ENCODE peak calls at places on chromosomes 7 and 10, in four cellular contexts. E is HuH-7, C is prostate gland, F is NCI-H2107. G is an unnamed sample.

GRCh38 chr7:118195837-118196474 is 12.0 kb downstream of the LSM8 start:
- DNase-seq in E (peak; percentile 13), C (peak; percentile 60), F (peak; percentile 24), G (peak; percentile 46)

GRCh38 chr7:141999219-141999618 is 3.5 kb downstream of the MGAM start:
- DNase-seq in E (peak; percentile 36), C (no peak), F (no peak), G (no peak)

GRCh38 chr10:110805292-110805691 is 66.4 kb upstream of the PDCD4 start:
- DNase-seq in E (no peak), C (no peak), F (no peak), G (no peak)

GRCh38 chr10:113094114-113094486 is 144.1 kb downstream of the TCF7L2 start:
- DNase-seq in E (no peak), C (no peak), F (no peak), G (no peak)

GRCh38 chr7:27351137-27351536 is 108.5 kb downstream of the EVX1 start:
- DNase-seq in E (no peak), C (no peak), F (no peak), G (no peak)

GRCh38 chr7:135970682-135971365 is 6.3 kb downstream of the MTPN start:
- DNase-seq in E (no peak), C (no peak), F (no peak), G (no peak)

GRCh38 chr7:98235901-98236300 is 16.1 kb downstream of the TECPR1 start:
- DNase-seq in E (no peak), C (no peak), F (no peak), G (no peak)

GRCh38 chr7:27180431-27181175 is 4.4 kb downstream of the HOXA11 start:
- DNase-seq in E (no peak), C (no peak), F (no peak), G (no peak)

GRCh38 chr10:110437761-110438341 is 59.9 kb upstream of the DUSP5 start:
- DNase-seq in E (no peak), C (no peak), F (no peak), G (no peak)

GRCh38 chr7:131537581-131537980 is 18.8 kb downstream of the PODXL start:
- DNase-seq in E (no peak), C (no peak), F (no peak), G (no peak)

GRCh38 chr7:143318661-143319060 is 2.8 kb downstream of the CLCN1 start:
- DNase-seq in E (peak; percentile 79), C (peak; percentile 67), F (no peak), G (no peak)

GRCh38 chr7:73770002-73770859 is at the start of gene CLDN3:
- DNase-seq in E (no peak), C (peak; percentile 83), F (peak; percentile 91), G (peak; percentile 95)

GRCh38 chr10:32931593-32931992 is 26.4 kb downstream of the ITGB1 start:
- DNase-seq in E (no peak), C (no peak), F (no peak), G (no peak)

GRCh38 chr7:149209518-149210269 is 14.3 kb downstream of the ZNF282 start:
- DNase-seq in E (peak; percentile 83), C (no peak), F (no peak), G (no peak)

GRCh38 chr7:50321678-50322077 is 17.2 kb downstream of the IKZF1 start:
- DNase-seq in E (no peak), C (no peak), F (no peak), G (no peak)

GRCh38 chr7:138374119-138374693 is 85.9 kb upstream of the TRIM24 start:
- DNase-seq in E (no peak), C (no peak), F (no peak), G (no peak)

GRCh38 chr7:92749327-92749730 is 87.0 kb downstream of the CDK6 start:
- DNase-seq in E (no peak), C (no peak), F (no peak), G (no peak)

GRCh38 chr7:92834661-92835139 is 1.7 kb downstream of the CDK6 start:
- DNase-seq in E (peak; percentile 34), C (peak; percentile 10), F (no peak), G (no peak)

GRCh38 chr7:154627571-154628290 is 375.2 kb downstream of the PAXIP1 start:
- DNase-seq in E (no peak), C (no peak), F (no peak), G (no peak)

GRCh38 chr7:109121599-109122300 is 552.1 kb downstream of the DNAJB9 start:
- DNase-seq in E (no peak), C (no peak), F (no peak), G (no peak)

GRCh38 chr7:4794591-4795350 is 19.3 kb downstream of the AP5Z1 start:
- DNase-seq in E (no peak), C (no peak), F (no peak), G (no peak)

GRCh38 chr10:124685251-124685650 is 58.9 kb downstream of the FAM53B start:
- DNase-seq in E (no peak), C (no peak), F (no peak), G (no peak)

GRCh38 chr7:155583636-155584035 is 37.3 kb upstream of the CNPY1 start:
- DNase-seq in E (no peak), C (no peak), F (no peak), G (no peak)

GRCh38 chr10:88897019-88897853 is 17.2 kb downstream of the STAMBPL1 start:
- DNase-seq in E (peak; percentile 9), C (no peak), F (no peak), G (peak; percentile 72)

GRCh38 chr10:60167056-60167455 is 222.6 kb downstream of the ANK3 start:
- DNase-seq in E (no peak), C (no peak), F (no peak), G (no peak)

GRCh38 chr10:42475168-42476098 is 162.9 kb downstream of the ZNF33B start:
- DNase-seq in E (no peak), C (no peak), F (no peak), G (no peak)

GRCh38 chr7:155285423-155286220 is 12.1 kb upstream of the INSIG1 start:
- DNase-seq in E (no peak), C (no peak), F (no peak), G (no peak)

GRCh38 chr10:103872137-103872933 is 17.0 kb upstream of the SH3PXD2A start:
- DNase-seq in E (no peak), C (peak; percentile 36), F (no peak), G (no peak)

GRCh38 chr10:72329290-72330058 is 25.2 kb downstream of the DNAJB12 start:
- DNase-seq in E (no peak), C (no peak), F (no peak), G (no peak)

GRCh38 chr10:13776861-13777301 is 190.1 kb downstream of the PRPF18 start:
- DNase-seq in E (no peak), C (no peak), F (no peak), G (no peak)

GRCh38 chr7:128167316-128167691 is 73.8 kb upstream of the LEP start:
- DNase-seq in E (no peak), C (no peak), F (peak; percentile 30), G (peak; percentile 40)

GRCh38 chr10:131173484-131174210 is 137.9 kb downstream of the TCERG1L start:
- DNase-seq in E (no peak), C (no peak), F (no peak), G (no peak)

GRCh38 chr7:98341106-98341505 is 59.6 kb downstream of the BRI3 start:
- DNase-seq in E (no peak), C (no peak), F (no peak), G (no peak)

GRCh38 chr10:87634311-87634710 is 25.4 kb upstream of the PAPSS2 start:
- DNase-seq in E (no peak), C (no peak), F (no peak), G (no peak)

GRCh38 chr10:96959733-96960132 is 127.6 kb downstream of the LCOR start:
- DNase-seq in E (no peak), C (no peak), F (no peak), G (no peak)

GRCh38 chr7:128777156-128778123 is 1.8 kb upstream of the OPN1SW start:
- DNase-seq in E (no peak), C (no peak), F (no peak), G (no peak)

GRCh38 chr10:114810926-114811325 is 10.7 kb upstream of the FHIP2A start:
- DNase-seq in E (no peak), C (no peak), F (no peak), G (no peak)

GRCh38 chr10:79287973-79288715 is 59.1 kb upstream of the PPIF start:
- DNase-seq in E (no peak), C (no peak), F (no peak), G (no peak)

G was measured in DMS79.